ENCODE peak calls at places on chromosomes 2 and 18, in four cellular contexts. I is fibroblast of pulmonary artery, M is AG10803, R is non-pigmented ciliary epithelial cell. S is an unnamed sample.

GRCh38 chr2:62038980-62039771 is 133.7 kb downstream of the COMMD1 start:
- DNase-seq in I (peak), M (peak), R (peak), S (peak)

GRCh38 chr2:162072976-162073775 is 839 bp downstream of the DPP4 start:
- DNase-seq in I (no peak), M (peak), R (no peak), S (no peak)

GRCh38 chr18:11149441-11150270 is at the start of gene PIEZO2:
- DNase-seq in I (peak), M (peak), R (no peak), S (no peak)

GRCh38 chr2:58664523-58665155 is 423.5 kb upstream of the FANCL start:
- DNase-seq in I (no peak), M (no peak), R (no peak), S (no peak)

GRCh38 chr2:101818531-101819451 is 121.3 kb downstream of the MAP4K4 start:
- DNase-seq in I (no peak), M (peak), R (no peak), S (no peak)

GRCh38 chr18:36179562-36180334 is 7.5 kb upstream of the MOCOS start:
- DNase-seq in I (peak), M (peak), R (no peak), S (no peak)

GRCh38 chr2:241948299-241948897 is 78.9 kb downstream of the RTP5 start:
- DNase-seq in I (no peak), M (no peak), R (no peak), S (no peak)

GRCh38 chr2:27572439-27572838 is 10.4 kb upstream of the ZNF512 start:
- DNase-seq in I (no peak), M (no peak), R (no peak), S (no peak)

GRCh38 chr2:205439621-205440020 is 242.7 kb upstream of the NRP2 start:
- DNase-seq in I (no peak), M (no peak), R (no peak), S (no peak)

GRCh38 chr2:189210250-189211075 is 30.9 kb upstream of the COL5A2 start:
- DNase-seq in I (peak), M (peak), R (peak), S (no peak)

GRCh38 chr2:155310589-155310988 is 612.1 kb downstream of the KCNJ3 start:
- DNase-seq in I (peak), M (peak), R (peak), S (peak)

GRCh38 chr2:23925702-23926288 is 1.1 kb downstream of the ATAD2B start:
- DNase-seq in I (peak), M (peak), R (no peak), S (peak)

GRCh38 chr2:200479617-200480292 is 30.1 kb downstream of the KCTD18 start:
- DNase-seq in I (peak), M (peak), R (no peak), S (no peak)

GRCh38 chr18:36828157-36828629 is 609 bp downstream of the TPGS2 start:
- DNase-seq in I (peak), M (peak), R (no peak), S (peak)

GRCh38 chr18:51425475-51425874 is 228.0 kb upstream of the MEX3C start:
- DNase-seq in I (no peak), M (no peak), R (no peak), S (no peak)

GRCh38 chr18:26655614-26656400 is 107.5 kb upstream of the KCTD1 start:
- DNase-seq in I (peak), M (peak), R (no peak), S (no peak)

GRCh38 chr2:205680067-205680466 is 2.2 kb upstream of the NRP2 start:
- DNase-seq in I (peak), M (peak), R (no peak), S (peak)

GRCh38 chr2:200416878-200417277 is 93.0 kb downstream of the KCTD18 start:
- DNase-seq in I (no peak), M (no peak), R (no peak), S (no peak)

GRCh38 chr2:198615972-198616371 is 811.6 kb downstream of the PLCL1 start:
- DNase-seq in I (peak), M (peak), R (peak), S (peak)

GRCh38 chr2:141468746-141469145 is 662.1 kb downstream of the LRP1B start:
- DNase-seq in I (no peak), M (no peak), R (no peak), S (no peak)

GRCh38 chr18:10153924-10154635 is 240.3 kb downstream of the VAPA start:
- DNase-seq in I (no peak), M (no peak), R (no peak), S (no peak)

GRCh38 chr2:160388464-160389263 is 104.9 kb downstream of the RBMS1 start:
- DNase-seq in I (no peak), M (peak), R (no peak), S (no peak)

GRCh38 chr18:3867768-3868445 is 417.9 kb downstream of the TGIF1 start:
- DNase-seq in I (peak), M (peak), R (no peak), S (no peak)

GRCh38 chr2:173441222-173441621 is 86.5 kb downstream of the CDCA7 start:
- DNase-seq in I (peak), M (peak), R (no peak), S (no peak)

GRCh38 chr2:147773479-147773878 is 71.3 kb upstream of the ACVR2A start:
- DNase-seq in I (no peak), M (no peak), R (no peak), S (no peak)

GRCh38 chr2:109348645-109349554 is 219.9 kb downstream of the SH3RF3 start:
- DNase-seq in I (no peak), M (no peak), R (no peak), S (no peak)

GRCh38 chr2:214006601-214007000 is 404.3 kb upstream of the VWC2L start:
- DNase-seq in I (no peak), M (no peak), R (no peak), S (no peak)

GRCh38 chr2:144156736-144157645 is 362.9 kb downstream of the ZEB2 start:
- DNase-seq in I (peak), M (no peak), R (no peak), S (no peak)

GRCh38 chr2:9250091-9250490 is 43.5 kb downstream of the ASAP2 start:
- DNase-seq in I (no peak), M (peak), R (no peak), S (no peak)

GRCh38 chr18:6885992-6886823 is 156.7 kb downstream of the ARHGAP28 start:
- DNase-seq in I (peak), M (peak), R (peak), S (peak)

GRCh38 chr18:74378179-74378682 is 62.6 kb downstream of the C18orf63 start:
- DNase-seq in I (no peak), M (peak), R (no peak), S (no peak)

GRCh38 chr2:70705160-70705850 is 62.7 kb downstream of the ADD2 start:
- DNase-seq in I (no peak), M (no peak), R (no peak), S (no peak)